ENCODE peak calls at places on chromosomes 4 and X, in five cellular contexts. H is HCT116, S is small intestine, W is H7, D is mammary epithelial cell. A is an unnamed sample.

GRCh38 chrX:23548164-23548563 is 119.1 kb upstream of the PRDX4 start:
- DNase-seq in H (no peak), S (no peak), W (no peak), D (no peak), A (peak; percentile 62)

GRCh38 chrX:129958814-129959492 is 23.5 kb upstream of the BCORL1 start:
- DNase-seq in H (no peak), S (no peak), W (no peak), D (no peak), A (no peak)

GRCh38 chr4:38572798-38573197 is 91.2 kb upstream of the KLF3 start:
- DNase-seq in H (no peak), S (peak; percentile 64), W (no peak), D (no peak), A (no peak)

GRCh38 chr4:55180980-55181379 is 55.6 kb upstream of the KDR start:
- DNase-seq in H (no peak), S (no peak), W (no peak), D (no peak), A (no peak)

GRCh38 chr4:173191623-173192041 is 23.0 kb downstream of the GALNT7 start:
- DNase-seq in H (no peak), S (peak; percentile 82), W (no peak), D (peak; percentile 94), A (no peak)

GRCh38 chrX:19956923-19957322 is 33.9 kb downstream of the BCLAF3 start:
- DNase-seq in H (no peak), S (no peak), W (no peak), D (no peak), A (no peak)

GRCh38 chr4:39045791-39046221 is 13.6 kb upstream of the TMEM156 start:
- DNase-seq in H (no peak), S (no peak), W (no peak), D (no peak), A (no peak)

GRCh38 chr4:95048296-95048695 is 290.5 kb downstream of the BMPR1B start:
- DNase-seq in H (no peak), S (no peak), W (no peak), D (no peak), A (no peak)

GRCh38 chr4:139933104-139933503 is 220.9 kb downstream of the MAML3 start:
- DNase-seq in H (no peak), S (no peak), W (peak; percentile 22), D (no peak), A (no peak)

GRCh38 chrX:19625612-19626011 is 110.3 kb upstream of the MAP3K15 start:
- DNase-seq in H (no peak), S (peak; percentile 3), W (no peak), D (peak; percentile 76), A (no peak)

GRCh38 chrX:134761788-134762187 is 103.5 kb upstream of the PLAC1 start:
- DNase-seq in H (no peak), S (peak; percentile 12), W (no peak), D (no peak), A (no peak)

GRCh38 chrX:24479924-24480722 is 15.0 kb downstream of the PDK3 start:
- DNase-seq in H (no peak), S (peak; percentile 76), W (no peak), D (no peak), A (no peak)

GRCh38 chr4:78024085-78024484 is 33.0 kb upstream of the FRAS1 start:
- DNase-seq in H (no peak), S (no peak), W (no peak), D (no peak), A (no peak)

GRCh38 chr4:11741190-11741652 is 312.5 kb upstream of the HS3ST1 start:
- DNase-seq in H (no peak), S (peak; percentile 61), W (no peak), D (peak; percentile 54), A (no peak)

GRCh38 chr4:1964443-1964842 is 44.3 kb downstream of the NELFA start:
- DNase-seq in H (no peak), S (no peak), W (no peak), D (no peak), A (no peak)
- H3K36me3 ChIP-seq in H (peaks cover 32% of the 10 kb centered on the region), S (peaks cover 8% of the 10 kb centered on the region), W (peaks cover 22% of the 10 kb centered on the region), D (peaks cover 25% of the 10 kb centered on the region), A (peaks cover 47% of the 10 kb centered on the region)

DNA sequence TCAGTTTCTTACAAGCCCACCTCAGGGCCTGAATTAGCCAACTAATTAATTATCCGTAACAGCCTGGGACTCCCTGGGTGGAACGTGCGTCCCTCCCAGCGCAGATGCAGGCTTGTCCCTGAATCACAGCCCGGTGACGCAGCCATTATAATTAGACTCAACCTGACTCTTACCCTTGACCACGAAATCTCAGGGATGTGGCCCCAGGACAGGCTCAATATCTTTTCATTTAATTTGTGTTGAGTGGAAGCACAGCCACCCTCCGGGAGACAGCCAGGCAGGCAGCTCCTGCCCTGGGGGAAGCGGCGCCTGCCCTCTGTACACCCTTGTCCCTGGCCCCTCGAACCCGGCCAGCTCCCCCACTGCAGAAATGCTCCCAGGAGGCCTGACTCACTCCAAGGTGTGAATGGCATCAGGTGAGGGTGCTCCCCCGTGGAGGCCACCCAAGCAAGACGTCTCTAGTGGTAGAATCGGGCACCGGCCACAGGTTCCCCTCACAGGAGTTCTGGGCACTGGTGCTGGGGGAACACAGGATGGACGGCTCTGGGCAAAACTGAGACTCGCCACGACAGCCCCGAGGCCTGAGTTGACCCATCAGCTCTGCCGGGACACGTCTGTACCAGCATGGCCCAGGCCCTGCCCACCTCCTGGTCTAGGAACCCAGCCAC is 2.7 kb downstream of the CPLX1 start:
- DNase-seq in H (no peak), S (no peak), W (peak; percentile 37), D (no peak), A (no peak)
- H3K27me3 ChIP-seq in H (no peaks in the 10 kb centered on the region), S (peaks cover 28% of the 10 kb centered on the region), W (peaks cover 40% of the 10 kb centered on the region), D (peaks cover 31% of the 10 kb centered on the region), A (peaks cover 8% of the 10 kb centered on the region)

DNA sequence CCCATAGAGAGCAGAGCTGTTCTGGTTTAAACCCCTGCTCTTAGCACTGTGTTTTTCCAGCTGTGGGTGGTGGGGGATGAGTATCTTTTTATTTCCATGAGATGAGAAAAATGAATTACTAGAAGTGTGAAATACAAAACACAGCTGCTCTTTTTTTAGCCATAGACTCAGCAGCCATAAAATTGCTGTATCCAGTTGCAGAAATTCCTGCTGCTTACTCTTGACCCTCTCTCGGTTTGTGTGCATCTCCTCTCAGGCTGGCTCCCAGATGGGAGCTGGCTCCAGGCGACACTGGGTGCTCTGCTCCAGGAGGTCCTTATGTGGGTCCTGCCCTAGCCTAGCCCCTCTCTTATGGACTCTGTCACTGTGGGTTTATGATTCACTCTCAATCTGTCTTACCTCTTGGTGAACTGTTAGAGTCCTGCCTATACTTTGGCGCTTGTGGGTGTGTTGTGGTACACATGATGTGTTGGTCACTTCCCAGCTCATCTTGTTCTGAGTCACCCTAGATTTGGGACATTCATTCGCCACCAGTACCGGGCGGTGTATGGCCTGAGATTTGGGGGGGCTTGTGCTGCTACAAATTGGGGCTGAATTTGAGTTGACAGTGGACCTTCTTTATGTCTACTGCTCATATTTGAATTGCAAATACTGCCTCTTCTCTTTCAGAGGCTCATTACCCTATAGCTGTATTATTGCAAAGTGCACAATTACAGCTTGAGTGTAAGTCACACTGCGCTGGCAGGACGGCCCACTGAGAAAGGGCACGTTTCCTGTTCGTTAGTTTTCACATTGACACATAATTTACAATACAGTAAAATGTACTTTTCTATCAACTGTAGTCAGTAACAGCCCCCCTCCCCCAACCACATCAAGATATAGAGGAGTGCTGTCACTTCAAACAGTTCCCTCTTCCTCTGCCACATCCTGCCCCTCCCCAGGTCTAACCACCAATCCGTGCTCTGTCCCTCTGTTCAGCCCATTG is 46.9 kb upstream of the MSANTD1 start:
- DNase-seq in H (no peak), S (peak; percentile 38), W (no peak), D (no peak), A (no peak)
- H3K36me3 ChIP-seq in H (peaks cover 4% of the 10 kb centered on the region), S (peaks cover 12% of the 10 kb centered on the region), W (peaks cover 5% of the 10 kb centered on the region), D (no peaks in the 10 kb centered on the region), A (no peaks in the 10 kb centered on the region)

GRCh38 chr4:141134051-141134450 is 782 bp upstream of the RNF150 start:
- DNase-seq in H (no peak), S (no peak), W (no peak), D (no peak), A (no peak)
- H3K27me3 ChIP-seq in H (no peaks in the 10 kb centered on the region), S (peaks cover 11% of the 10 kb centered on the region), W (peaks cover 31% of the 10 kb centered on the region), D (peaks cover 29% of the 10 kb centered on the region), A (no peaks in the 10 kb centered on the region)

DNA sequence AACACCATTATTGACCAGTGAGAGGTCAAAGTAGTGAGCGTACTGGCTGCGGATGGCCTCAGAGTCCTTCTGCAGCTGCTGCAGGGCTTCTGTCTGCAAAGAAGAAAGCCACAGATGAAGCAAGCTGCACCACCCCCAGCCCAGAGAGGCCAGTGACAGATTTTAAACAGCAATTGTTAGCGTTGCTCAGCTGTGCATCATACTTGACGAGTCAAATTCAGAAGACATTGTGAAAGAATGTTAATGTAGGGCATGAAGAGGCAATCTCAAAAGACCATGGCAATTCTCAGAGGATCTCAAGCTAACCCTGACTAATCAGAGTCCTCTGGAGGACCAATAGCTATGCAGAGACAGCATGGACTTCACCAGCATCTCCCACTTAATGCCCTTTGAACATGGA is 16.6 kb downstream of the DKC1 start:
- DNase-seq in H (no peak), S (no peak), W (no peak), D (no peak), A (no peak)
- H3K36me3 ChIP-seq in H (peaks cover 4% of the 10 kb centered on the region), S (peaks cover 12% of the 10 kb centered on the region), W (peaks cover 25% of the 10 kb centered on the region), D (peaks cover 5% of the 10 kb centered on the region), A (peaks cover 31% of the 10 kb centered on the region)

DNA sequence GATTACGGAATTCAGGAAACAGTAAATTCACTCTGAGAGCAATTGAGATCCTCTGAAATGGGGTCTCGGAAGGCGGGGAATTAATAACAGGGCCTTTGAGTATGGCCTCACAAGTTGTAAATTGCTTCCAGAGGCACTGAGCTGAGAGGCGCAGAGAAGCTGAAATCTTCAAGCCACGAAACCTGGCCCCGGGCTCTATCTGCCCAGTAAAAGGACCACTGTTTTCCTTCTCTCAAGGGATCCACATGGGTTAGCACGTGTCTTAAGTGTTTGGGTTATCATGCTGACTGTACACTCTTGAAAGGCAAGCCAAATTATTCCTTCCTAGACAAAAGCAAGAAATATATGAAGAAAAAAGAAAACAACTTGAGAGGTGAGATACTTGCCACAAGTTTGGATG is 1012.9 kb upstream of the FTHL17 start:
- DNase-seq in H (no peak), S (no peak), W (no peak), D (no peak), A (no peak)
- H3K27me3 ChIP-seq in H (no peaks in the 10 kb centered on the region), S (no peaks in the 10 kb centered on the region), W (no peaks in the 10 kb centered on the region), D (no peaks in the 10 kb centered on the region), A (no peaks in the 10 kb centered on the region)

GRCh38 chr4:102533916-102534315 is 32.8 kb downstream of the NFKB1 start:
- DNase-seq in H (no peak), S (no peak), W (no peak), D (no peak), A (no peak)
- H3K36me3 ChIP-seq in H (no peaks in the 10 kb centered on the region), S (no peaks in the 10 kb centered on the region), W (no peaks in the 10 kb centered on the region), D (peaks cover 3% of the 10 kb centered on the region), A (peaks cover 3% of the 10 kb centered on the region)

GRCh38 chr4:3707423-3708102 is 58.6 kb upstream of the ADRA2C start:
- DNase-seq in H (no peak), S (no peak), W (no peak), D (no peak), A (no peak)
- H3K27me3 ChIP-seq in H (peaks cover 16% of the 10 kb centered on the region), S (peaks cover 3% of the 10 kb centered on the region), W (no peaks in the 10 kb centered on the region), D (no peaks in the 10 kb centered on the region), A (no peaks in the 10 kb centered on the region)